ENCODE peak calls at places on chromosomes 13 and 19, in nine cellular contexts. S is stomach; E is AML-193; I is fibroblast of lung; W is activated CD8-positive, alpha-beta memory T cell treated with anti-CD3 and anti-CD28 coated beads for 1 hour; T is KBM-7; C is immature natural killer cell; Z is CD8-positive, alpha-beta T cell; Y is PC-3. K is an unnamed sample.

GRCh38 chr13:47845981-47846380 is 155.1 kb downstream of the SUCLA2 start:
- DNase-seq in W (no peak), I (no peak), T (no peak), C (no peak), S (no peak), Z (no peak), Y (no peak), E (no peak), K (no peak)

GRCh38 chr13:40389081-40389641 is 277.3 kb downstream of the FOXO1 start:
- DNase-seq in E (no peak), I (no peak), W (peak), Y (no peak), T (peak), C (peak), Z (peak), S (no peak), K (peak)

GRCh38 chr13:99033814-99034213 is 56.0 kb upstream of the DOCK9 start:
- DNase-seq in Z (no peak), E (peak), Y (peak), I (peak), C (no peak), T (peak), W (no peak), S (no peak), K (no peak)

GRCh38 chr13:73520566-73521290 is 461.9 kb downstream of the KLF5 start:
- DNase-seq in S (no peak), W (no peak), T (no peak), I (no peak), C (no peak), E (no peak), Y (no peak), Z (peak), K (no peak)

GRCh38 chr13:66660013-66660804 is 569.9 kb downstream of the PCDH9 start:
- DNase-seq in T (no peak), W (no peak), I (peak), Y (peak), S (no peak), C (no peak), Z (no peak), E (no peak), K (no peak)

GRCh38 chr19:5691205-5691929 is 1.3 kb downstream of the RPL36 start:
- DNase-seq in C (no peak), Y (peak), T (peak), S (peak), I (peak), E (no peak), W (no peak), Z (peak), K (no peak)

GRCh38 chr19:13797870-13798269 is 2.6 kb downstream of the ZSWIM4 start:
- DNase-seq in C (no peak), S (peak), Y (peak), I (peak), Z (no peak), W (no peak), E (peak), T (no peak), K (no peak)

GRCh38 chr13:27943951-27944350 is 24.2 kb downstream of the PDX1 start:
- DNase-seq in S (no peak), Z (no peak), C (no peak), T (no peak), I (no peak), E (no peak), Y (no peak), W (no peak), K (no peak)

GRCh38 chr13:23558675-23559536 is 11.3 kb upstream of the TNFRSF19 start:
- DNase-seq in T (peak), C (no peak), Z (no peak), E (peak), Y (peak), I (peak), W (no peak), S (peak), K (no peak)

GRCh38 chr19:45276284-45276687 is 25.2 kb downstream of the MARK4 start:
- DNase-seq in W (no peak), S (no peak), Y (no peak), E (no peak), Z (no peak), C (no peak), T (peak), I (peak), K (no peak)

GRCh38 chr13:53127378-53127777 is 98.8 kb downstream of the OLFM4 start:
- DNase-seq in Z (no peak), S (no peak), W (no peak), I (no peak), E (no peak), T (no peak), C (no peak), Y (no peak), K (no peak)

GRCh38 chr13:48078251-48078656 is 16.6 kb downstream of the MED4 start:
- DNase-seq in W (no peak), E (no peak), I (no peak), S (no peak), C (no peak), Y (peak), Z (no peak), T (peak), K (peak)

GRCh38 chr13:30033681-30034447 is 183.4 kb upstream of the UBL3 start:
- DNase-seq in T (peak), S (no peak), E (no peak), C (no peak), Z (no peak), W (no peak), Y (peak), I (peak), K (no peak)

GRCh38 chr13:107799001-107799400 is 416.3 kb downstream of the LIG4 start:
- DNase-seq in Z (no peak), E (no peak), I (no peak), W (no peak), S (no peak), T (no peak), Y (peak), C (no peak), K (no peak)

GRCh38 chr19:47028372-47028672 is 8.7 kb downstream of the NPAS1 start:
- DNase-seq in Z (no peak), W (no peak), I (no peak), C (no peak), T (no peak), S (no peak), E (no peak), Y (no peak), K (no peak)

GRCh38 chr19:35995655-35995993 is 636 bp downstream of the SDHAF1 start:
- DNase-seq in E (peak), C (no peak), Z (no peak), S (no peak), W (no peak), T (peak), I (peak), Y (peak), K (no peak)

GRCh38 chr19:48476176-48476575 is 7.0 kb downstream of the CYTH2 start:
- DNase-seq in S (no peak), W (no peak), Z (no peak), I (no peak), T (no peak), E (no peak), C (no peak), Y (no peak), K (no peak)

GRCh38 chr13:114099191-114099590 is 33.2 kb downstream of the RASA3 start:
- DNase-seq in I (peak), W (no peak), S (no peak), E (no peak), Z (no peak), T (peak), Y (peak), C (no peak), K (no peak)

GRCh38 chr19:42427313-42427712 is at the start of gene LIPE:
- DNase-seq in Y (no peak), E (no peak), Z (no peak), C (no peak), T (no peak), I (peak), W (no peak), S (no peak), K (no peak)

GRCh38 chr13:41502676-41503075 is 45.3 kb downstream of the RGCC start:
- DNase-seq in Y (no peak), E (no peak), W (no peak), T (no peak), Z (no peak), S (no peak), C (no peak), I (no peak), K (peak)

GRCh38 chr19:18465964-18466339 is 28.0 kb upstream of the ISYNA1 start:
- DNase-seq in Z (no peak), Y (no peak), I (no peak), C (no peak), W (no peak), S (no peak), T (no peak), E (no peak), K (no peak)

GRCh38 chr13:19982447-19983043 is 24.0 kb downstream of the ZMYM2 start:
- DNase-seq in T (no peak), I (no peak), Y (no peak), C (no peak), E (no peak), Z (no peak), S (no peak), W (no peak), K (no peak)

GRCh38 chr13:48833412-48833811 is 142.3 kb upstream of the FNDC3A start:
- DNase-seq in W (no peak), T (no peak), S (no peak), E (no peak), Z (no peak), I (no peak), C (no peak), Y (peak), K (no peak)

GRCh38 chr19:42172261-42172660 is 40.0 kb upstream of the POU2F2 start:
- DNase-seq in C (no peak), W (no peak), Y (peak), T (no peak), I (no peak), S (no peak), Z (no peak), E (no peak), K (no peak)

GRCh38 chr13:114151031-114151430 is 18.6 kb upstream of the RASA3 start:
- DNase-seq in Y (no peak), T (no peak), I (no peak), C (no peak), E (peak), W (no peak), Z (no peak), S (no peak), K (no peak)

GRCh38 chr13:23505007-23505406 is 65.2 kb upstream of the TNFRSF19 start:
- DNase-seq in Z (no peak), W (no peak), C (no peak), E (no peak), Y (peak), S (no peak), T (no peak), I (peak), K (no peak)

GRCh38 chr13:40809471-40809870 is 20.1 kb downstream of the SLC25A15 start:
- DNase-seq in T (no peak), E (no peak), S (no peak), Z (no peak), I (no peak), W (no peak), Y (no peak), C (no peak), K (no peak)

GRCh38 chr13:110509971-110510786 is 51.3 kb downstream of the RAB20 start:
- DNase-seq in S (no peak), C (no peak), W (no peak), Z (no peak), Y (no peak), I (no peak), E (peak), T (peak), K (no peak)

GRCh38 chr19:35216833-35217707 is 11.5 kb downstream of the FAM187B start:
- DNase-seq in T (peak), E (peak), I (no peak), C (peak), S (peak), Z (peak), W (no peak), Y (peak), K (no peak)

GRCh38 chr13:36385471-36385870 is 39.3 kb upstream of the SPART start:
- DNase-seq in C (no peak), E (no peak), W (no peak), Z (no peak), I (peak), T (no peak), S (no peak), Y (peak), K (no peak)

GRCh38 chr13:40863723-40864122 is 74.3 kb downstream of the SLC25A15 start:
- DNase-seq in I (no peak), C (no peak), S (no peak), T (no peak), Y (no peak), Z (no peak), W (no peak), E (no peak), K (no peak)

GRCh38 chr13:108533842-108534241 is 95.6 kb upstream of the MYO16 start:
- DNase-seq in W (no peak), C (no peak), E (no peak), Y (no peak), T (no peak), S (no peak), Z (no peak), I (no peak), K (no peak)

GRCh38 chr19:10289167-10289835 is 451 bp upstream of the ICAM5 start:
- DNase-seq in T (peak), Y (peak), S (peak), W (no peak), Z (peak), I (peak), C (peak), E (no peak), K (no peak)

GRCh38 chr19:11821474-11821873 is 7.4 kb downstream of the ZNF440 start:
- DNase-seq in W (no peak), E (no peak), Y (peak), I (no peak), Z (no peak), T (no peak), C (no peak), S (no peak), K (no peak)